ENCODE peak calls at places on chromosomes 2 and 18, in four cellular contexts. One of them, this sample, is unnamed.
A peak's percentile ranks its signal among the peaks of the same experiment; 100 is the strongest.

GRCh38 chr2:149213764-149214493 is 116.5 kb upstream of the LYPD6 start:
- DNase-seq in K562: no peak
- DNase-seq in WTC11: no peak
- DNase-seq in HepG2: no peak
- DNase-seq in this sample: no peak

GRCh38 chr2:160652236-160652635 is 158.6 kb upstream of the RBMS1 start:
- DNase-seq in WTC11: no peak
- DNase-seq in K562: no peak
- DNase-seq in HepG2: no peak
- DNase-seq in this sample: no peak

GRCh38 chr2:153145470-153145869 is 333.1 kb downstream of the RPRM start:
- DNase-seq in HepG2: no peak
- DNase-seq in WTC11: no peak
- DNase-seq in K562: no peak
- DNase-seq in this sample: no peak

GRCh38 chr2:9423100-9423921 is at the start of the genes CPSF3 and ITGB1BP1:
- DNase-seq in HepG2: peak; percentile 98
- DNase-seq in WTC11: peak; percentile 98
- DNase-seq in K562: peak; percentile 99
- DNase-seq in this sample: peak; percentile 100

GRCh38 chr2:47456851-47457250 is 53.9 kb downstream of the MSH2 start:
- DNase-seq in K562: no peak
- DNase-seq in WTC11: no peak
- DNase-seq in HepG2: no peak
- DNase-seq in this sample: no peak

GRCh38 chr2:218398437-218399390 is 954 bp upstream of the CTDSP1 start:
- DNase-seq in HepG2: peak; percentile 68
- DNase-seq in K562: peak; percentile 73
- DNase-seq in WTC11: peak; percentile 42
- DNase-seq in this sample: peak; percentile 42

GRCh38 chr2:134736167-134736885 is 17.5 kb upstream of the TMEM163 start:
- DNase-seq in HepG2: no peak
- DNase-seq in K562: no peak
- DNase-seq in WTC11: no peak
- DNase-seq in this sample: no peak

GRCh38 chr2:222440670-222441422 is 16.5 kb downstream of the SGPP2 start:
- DNase-seq in WTC11: no peak
- DNase-seq in HepG2: peak; percentile 22
- DNase-seq in K562: no peak
- DNase-seq in this sample: no peak

GRCh38 chr2:47655563-47655880 is 127.4 kb upstream of the MSH6 start:
- DNase-seq in WTC11: no peak
- DNase-seq in K562: no peak
- DNase-seq in HepG2: no peak
- DNase-seq in this sample: no peak

GRCh38 chr18:74271656-74272055 is 20.1 kb downstream of the CYB5A start:
- DNase-seq in WTC11: no peak
- DNase-seq in K562: no peak
- DNase-seq in HepG2: no peak
- DNase-seq in this sample: no peak

GRCh38 chr2:55891671-55892071 is 31.9 kb downstream of the EFEMP1 start:
- DNase-seq in K562: no peak
- DNase-seq in WTC11: no peak
- DNase-seq in HepG2: no peak
- DNase-seq in this sample: no peak

GRCh38 chr2:204126705-204127104 is 190.1 kb downstream of the ICOS start:
- DNase-seq in WTC11: no peak
- DNase-seq in K562: no peak
- DNase-seq in HepG2: no peak
- DNase-seq in this sample: no peak

GRCh38 chr18:2050016-2050415 is 521.3 kb downstream of the METTL4 start:
- DNase-seq in HepG2: no peak
- DNase-seq in K562: no peak
- DNase-seq in WTC11: no peak
- DNase-seq in this sample: no peak

GRCh38 chr18:57910134-57910533 is 107.0 kb upstream of the ATP8B1 start:
- DNase-seq in HepG2: no peak
- DNase-seq in K562: no peak
- DNase-seq in WTC11: no peak
- DNase-seq in this sample: no peak

GRCh38 chr18:61528961-61529360 is 195.7 kb downstream of the CDH20 start:
- DNase-seq in HepG2: no peak
- DNase-seq in WTC11: no peak
- DNase-seq in K562: no peak
- DNase-seq in this sample: no peak

GRCh38 chr2:176648691-176649297 is 379.6 kb downstream of the MTX2 start:
- DNase-seq in WTC11: no peak
- DNase-seq in K562: no peak
- DNase-seq in HepG2: no peak
- DNase-seq in this sample: no peak

GRCh38 chr2:66897181-66897580 is 462.3 kb downstream of the MEIS1 start:
- DNase-seq in K562: no peak
- DNase-seq in WTC11: no peak
- DNase-seq in HepG2: no peak
- DNase-seq in this sample: no peak

GRCh38 chr2:46569061-46569560 is 89.7 kb downstream of the TMEM247 start:
- DNase-seq in K562: peak; percentile 27
- DNase-seq in WTC11: no peak
- DNase-seq in HepG2: no peak
- DNase-seq in this sample: no peak

GRCh38 chr2:101190753-101191516 is 39.8 kb upstream of the TBC1D8 start:
- DNase-seq in WTC11: no peak
- DNase-seq in K562: no peak
- DNase-seq in HepG2: no peak
- DNase-seq in this sample: no peak

GRCh38 chr2:203407496-203407895 is 79.3 kb downstream of the ABI2 start:
- DNase-seq in WTC11: no peak
- DNase-seq in K562: no peak
- DNase-seq in HepG2: no peak
- DNase-seq in this sample: no peak

GRCh38 chr2:237715459-237715947 is 83.1 kb upstream of the RBM44 start:
- DNase-seq in HepG2: peak; percentile 92
- DNase-seq in K562: no peak
- DNase-seq in WTC11: no peak
- DNase-seq in this sample: no peak

GRCh38 chr2:225566798-225567197 is 167.3 kb downstream of the NYAP2 start:
- DNase-seq in WTC11: no peak
- DNase-seq in K562: no peak
- DNase-seq in HepG2: no peak
- DNase-seq in this sample: no peak

GRCh38 chr2:204551464-204551863 is 6.2 kb downstream of the PARD3B start:
- DNase-seq in HepG2: no peak
- DNase-seq in K562: no peak
- DNase-seq in WTC11: no peak
- DNase-seq in this sample: peak; percentile 18

GRCh38 chr2:239143858-239144712 is 256.7 kb downstream of the HDAC4 start:
- DNase-seq in HepG2: peak; percentile 28
- DNase-seq in WTC11: peak; percentile 53
- DNase-seq in K562: peak; percentile 33
- DNase-seq in this sample: peak; percentile 56

GRCh38 chr18:24208270-24209035 is 69.6 kb downstream of the CABYR start:
- DNase-seq in WTC11: no peak
- DNase-seq in HepG2: no peak
- DNase-seq in K562: no peak
- DNase-seq in this sample: no peak

GRCh38 chr18:59767732-59768131 is 70.5 kb upstream of the CCBE1 start:
- DNase-seq in K562: no peak
- DNase-seq in HepG2: no peak
- DNase-seq in WTC11: no peak
- DNase-seq in this sample: no peak

GRCh38 chr18:72672364-72673151 is 128.4 kb upstream of the CBLN2 start:
- DNase-seq in K562: peak; percentile 10
- DNase-seq in HepG2: peak; percentile 25
- DNase-seq in WTC11: no peak
- DNase-seq in this sample: peak; percentile 7

GRCh38 chr2:30914456-30914855 is 107.2 kb upstream of the CAPN13 start:
- DNase-seq in K562: no peak
- DNase-seq in HepG2: no peak
- DNase-seq in WTC11: no peak
- DNase-seq in this sample: no peak

GRCh38 chr2:66696856-66697255 is 261.9 kb downstream of the MEIS1 start:
- DNase-seq in WTC11: no peak
- DNase-seq in HepG2: no peak
- DNase-seq in K562: no peak
- DNase-seq in this sample: no peak

GRCh38 chr18:3595282-3596273 is 145.6 kb downstream of the TGIF1 start:
- DNase-seq in WTC11: no peak
- DNase-seq in K562: peak; percentile 64
- DNase-seq in HepG2: peak; percentile 92
- DNase-seq in this sample: no peak

GRCh38 chr2:72896446-72896845 is 9.2 kb downstream of the SPR start:
- DNase-seq in WTC11: no peak
- DNase-seq in HepG2: no peak
- DNase-seq in K562: no peak
- DNase-seq in this sample: no peak

GRCh38 chr2:39094717-39095363 is 26.0 kb downstream of the SOS1 start:
- DNase-seq in K562: no peak
- DNase-seq in WTC11: no peak
- DNase-seq in HepG2: no peak
- DNase-seq in this sample: no peak

GRCh38 chr2:153519260-153519875 is 40.8 kb upstream of the RPRM start:
- DNase-seq in HepG2: peak; percentile 50
- DNase-seq in WTC11: peak; percentile 57
- DNase-seq in K562: peak; percentile 40
- DNase-seq in this sample: peak; percentile 28

GRCh38 chr2:104868081-104868806 is 14.3 kb downstream of the POU3F3 start:
- DNase-seq in WTC11: no peak
- DNase-seq in HepG2: no peak
- DNase-seq in K562: no peak
- DNase-seq in this sample: no peak

GRCh38 chr18:49321271-49321670 is 139.2 kb downstream of the DYM start:
- DNase-seq in WTC11: no peak
- DNase-seq in HepG2: no peak
- DNase-seq in K562: no peak
- DNase-seq in this sample: no peak

GRCh38 chr2:199851886-199852285 is 894 bp upstream of the FTCDNL1 start:
- DNase-seq in HepG2: no peak
- DNase-seq in K562: no peak
- DNase-seq in WTC11: no peak
- DNase-seq in this sample: no peak

GRCh38 chr18:44904768-44905167 is 224.1 kb downstream of the SETBP1 start:
- DNase-seq in K562: no peak
- DNase-seq in HepG2: no peak
- DNase-seq in WTC11: no peak
- DNase-seq in this sample: no peak

GRCh38 chr18:44911773-44912172 is 231.1 kb downstream of the SETBP1 start:
- DNase-seq in K562: no peak
- DNase-seq in WTC11: no peak
- DNase-seq in HepG2: no peak
- DNase-seq in this sample: no peak

GRCh38 chr18:44911260-44911659 is 230.6 kb downstream of the SETBP1 start:
- DNase-seq in K562: no peak
- DNase-seq in HepG2: no peak
- DNase-seq in WTC11: no peak
- DNase-seq in this sample: no peak

GRCh38 chr18:44912740-44913478 is 232.2 kb downstream of the SETBP1 start:
- DNase-seq in WTC11: no peak
- DNase-seq in HepG2: no peak
- DNase-seq in K562: no peak
- DNase-seq in this sample: no peak

DNA sequence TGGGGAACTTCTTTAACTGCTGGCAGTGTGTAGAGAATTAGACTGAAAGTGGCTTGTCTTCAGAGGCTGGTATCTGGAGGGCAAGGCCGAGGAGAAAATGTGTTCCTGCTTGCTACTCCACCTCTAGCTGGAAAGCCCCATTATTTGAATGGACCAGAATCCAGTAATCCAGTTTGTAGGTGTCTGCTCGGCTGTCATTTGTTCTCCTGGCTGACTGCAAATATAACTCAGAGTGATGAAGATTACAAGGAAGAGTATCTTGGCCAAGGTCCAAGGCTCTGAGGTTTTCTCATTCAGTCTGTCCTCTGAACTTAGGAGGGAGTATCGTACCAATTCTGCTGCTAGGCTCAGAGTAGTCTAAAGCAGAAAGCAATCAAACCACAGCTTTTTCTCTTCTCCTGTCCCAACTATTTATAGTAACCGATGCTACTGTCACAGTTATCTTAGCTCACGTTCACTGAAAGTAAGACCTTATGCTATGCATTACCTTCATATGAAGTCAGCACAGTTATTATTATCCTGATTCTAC is 228.6 kb downstream of the SETBP1 start:
- DNase-seq in HepG2: no peak
- DNase-seq in WTC11: no peak
- DNase-seq in K562: no peak
- DNase-seq in this sample: no peak
- TF ChIP-seq ELF4 in HepG2: no peak
- TF ChIP-seq ELF4 in WTC11: no peak
- TF ChIP-seq ELF4 in K562: no peak
- TF ChIP-seq ELF4 in this sample: no peak

DNA sequence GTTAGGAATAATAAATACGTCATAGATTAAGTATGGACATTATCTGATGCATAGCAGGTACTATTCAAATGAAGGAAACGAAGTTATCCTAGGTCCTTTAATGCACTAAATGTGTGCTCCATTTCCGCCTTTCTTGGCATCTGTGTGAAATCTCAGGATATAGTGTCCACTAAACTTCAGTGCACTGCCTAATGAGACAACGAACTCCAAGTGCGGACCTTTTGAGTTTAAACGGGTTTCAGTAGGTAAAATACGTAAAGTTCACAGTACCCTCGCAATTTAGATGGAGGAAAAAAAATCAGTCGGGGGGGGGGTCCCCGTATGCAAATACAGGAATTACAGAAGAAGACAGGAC is 764 bp upstream of the REL start:
- DNase-seq in WTC11: no peak
- DNase-seq in K562: no peak
- DNase-seq in HepG2: no peak
- DNase-seq in this sample: no peak
- TF ChIP-seq ELF4 in WTC11: no peak
- TF ChIP-seq ELF4 in K562: no peak
- TF ChIP-seq ELF4 in HepG2: no peak
- TF ChIP-seq ELF4 in this sample: no peak

GRCh38 chr2:234804704-234805103 is 147.1 kb upstream of the SH3BP4 start:
- DNase-seq in HepG2: no peak
- DNase-seq in WTC11: no peak
- DNase-seq in K562: no peak
- DNase-seq in this sample: no peak
- TF ChIP-seq ELF4 in HepG2: no peak
- TF ChIP-seq ELF4 in WTC11: no peak
- TF ChIP-seq ELF4 in K562: no peak
- TF ChIP-seq ELF4 in this sample: no peak

GRCh38 chr2:44286884-44287638 is 11.8 kb downstream of the SLC3A1 start:
- DNase-seq in HepG2: no peak
- DNase-seq in WTC11: no peak
- DNase-seq in K562: no peak
- DNase-seq in this sample: no peak

GRCh38 chr2:44286119-44286883 is 11.0 kb downstream of the SLC3A1 start:
- DNase-seq in WTC11: no peak
- DNase-seq in K562: no peak
- DNase-seq in HepG2: no peak
- DNase-seq in this sample: no peak

GRCh38 chr2:44291281-44292248 is 16.3 kb downstream of the SLC3A1 start:
- DNase-seq in K562: peak; percentile 28
- DNase-seq in WTC11: peak; percentile 29
- DNase-seq in HepG2: peak; percentile 95
- DNase-seq in this sample: peak; percentile 40

GRCh38 chr2:44295113-44295512 is 19.8 kb downstream of the SLC3A1 start:
- DNase-seq in K562: no peak
- DNase-seq in HepG2: peak; percentile 43
- DNase-seq in WTC11: no peak
- DNase-seq in this sample: no peak

GRCh38 chr2:44290271-44290670 is 15.0 kb downstream of the SLC3A1 start:
- DNase-seq in WTC11: no peak
- DNase-seq in HepG2: no peak
- DNase-seq in K562: no peak
- DNase-seq in this sample: no peak
- TF ChIP-seq ELF4 in WTC11: no peak
- TF ChIP-seq ELF4 in HepG2: no peak
- TF ChIP-seq ELF4 in K562: no peak
- TF ChIP-seq ELF4 in this sample: no peak